ENCODE peak calls at places on chromosomes 2 and 18, in ten cellular contexts. G is stimulated activated CD4-positive, alpha-beta T cell treated with anti-CD3 and anti-CD28 coated beads, Interleukin-4, amount 100 ng/mL, for 24 hours; A is GM23248; Y is activated CD4-positive, alpha-beta T cell treated with anti-CD3 and anti-CD28 coated beads, Interleukin-2, amount 50 U/mL, for 24 hours; X is GM12864; J is HL-60; B is NCI-H1694; F is erythroblast; Z is H9; M is AG09319. I is an unnamed sample.

GRCh38 chr2:106026271-106027190 is 167.6 kb downstream of the UXS1 start:
- DNase-seq in G (no peak), F (no peak), X (no peak), Z (no peak), B (no peak), M (no peak), Y (no peak), J (no peak), A (no peak), I (no peak)

GRCh38 chr2:135657806-135658582 is 83.7 kb upstream of the UBXN4 start:
- DNase-seq in Z (no peak), A (no peak), Y (no peak), B (no peak), F (no peak), J (no peak), G (peak; percentile 30), X (no peak), M (no peak), I (peak; percentile 61)

GRCh38 chr2:49271060-49271665 is 116.8 kb upstream of the FSHR start:
- DNase-seq in G (no peak), Z (no peak), M (no peak), B (no peak), Y (no peak), J (no peak), A (no peak), F (no peak), X (no peak), I (no peak)

GRCh38 chr2:231710751-231711676 is 2.7 kb downstream of the PTMA start:
- DNase-seq in B (no peak), X (no peak), G (peak; percentile 26), J (no peak), F (peak; percentile 66), M (no peak), A (peak; percentile 53), Z (no peak), Y (no peak), I (peak; percentile 35)

GRCh38 chr2:174683392-174683759 is 80.9 kb downstream of the CHRNA1 start:
- DNase-seq in J (no peak), Z (peak; percentile 39), A (peak; percentile 69), X (peak; percentile 7), G (peak; percentile 19), F (peak; percentile 11), M (no peak), B (no peak), Y (peak; percentile 8), I (no peak)

GRCh38 chr2:233343171-233343705 is 11.1 kb upstream of the DGKD start:
- DNase-seq in G (no peak), F (no peak), Y (no peak), B (no peak), Z (no peak), J (no peak), A (no peak), X (no peak), M (no peak), I (no peak)

GRCh38 chr2:31028415-31028814 is 109.8 kb downstream of the GALNT14 start:
- DNase-seq in Y (no peak), A (no peak), B (no peak), J (no peak), F (no peak), Z (no peak), M (no peak), G (no peak), X (no peak), I (no peak)

GRCh38 chr2:237665713-237666143 is 38.3 kb downstream of the LRRFIP1 start:
- DNase-seq in J (no peak), A (no peak), Z (peak; percentile 68), F (no peak), X (no peak), B (no peak), Y (no peak), M (no peak), G (no peak), I (no peak)

GRCh38 chr18:47868744-47869143 is 61.7 kb downstream of the SMAD2 start:
- DNase-seq in B (no peak), X (no peak), A (no peak), Y (no peak), Z (no peak), M (no peak), F (no peak), J (no peak), G (no peak), I (no peak)

GRCh38 chr2:25280066-25280687 is 61.5 kb downstream of the DNMT3A start:
- DNase-seq in G (no peak), A (no peak), B (no peak), M (no peak), X (no peak), F (no peak), Y (no peak), Z (no peak), J (no peak), I (no peak)

GRCh38 chr2:11387100-11387390 is 42.6 kb upstream of the ROCK2 start:
- DNase-seq in G (no peak), Y (no peak), F (no peak), Z (no peak), X (no peak), B (no peak), M (no peak), J (no peak), A (peak; percentile 66), I (no peak)

GRCh38 chr2:41728757-41729338 is 319.0 kb upstream of the PKDCC start:
- DNase-seq in A (no peak), B (no peak), G (no peak), X (no peak), J (no peak), Z (no peak), F (no peak), M (no peak), Y (no peak), I (no peak)

GRCh38 chr2:240436626-240437180 is 1.2 kb downstream of the GPC1 start:
- DNase-seq in Y (no peak), X (no peak), A (peak; percentile 62), J (no peak), M (no peak), Z (no peak), G (no peak), F (no peak), B (no peak), I (no peak)

GRCh38 chr2:54906711-54907110 is 143.5 kb downstream of the RTN4 start:
- DNase-seq in B (peak; percentile 63), Y (no peak), M (no peak), A (no peak), Z (no peak), X (no peak), J (no peak), F (no peak), G (no peak), I (no peak)

GRCh38 chr2:67399831-67400489 is 2.8 kb downstream of the ETAA1 start:
- DNase-seq in X (no peak), J (no peak), Y (no peak), M (no peak), Z (no peak), B (no peak), A (peak; percentile 57), G (no peak), F (no peak), I (no peak)

GRCh38 chr2:74887445-74887951 is 53.6 kb downstream of the HK2 start:
- DNase-seq in M (peak; percentile 68), G (no peak), A (peak; percentile 87), Z (no peak), F (no peak), B (no peak), X (no peak), Y (no peak), J (no peak), I (no peak)

GRCh38 chr2:98704499-98705332 is 26.2 kb downstream of the MGAT4A start:
- DNase-seq in G (no peak), B (no peak), F (no peak), X (no peak), J (no peak), Y (no peak), A (no peak), Z (no peak), M (no peak), I (no peak)

GRCh38 chr18:41347057-41347456 is 608.0 kb upstream of the PIK3C3 start:
- DNase-seq in Z (no peak), X (no peak), J (no peak), M (no peak), B (no peak), Y (no peak), G (no peak), F (no peak), A (no peak), I (no peak)

GRCh38 chr2:11997142-11997541 is 250.7 kb downstream of the LPIN1 start:
- DNase-seq in J (no peak), Y (no peak), F (no peak), Z (no peak), A (no peak), G (no peak), X (no peak), B (no peak), M (no peak), I (no peak)

GRCh38 chr2:195602687-195603086 is 54.3 kb upstream of the SLC39A10 start:
- DNase-seq in A (no peak), M (no peak), X (no peak), B (no peak), Y (no peak), Z (no peak), F (peak; percentile 81), J (no peak), G (no peak), I (no peak)

GRCh38 chr2:146652311-146652710 is 1192.5 kb upstream of the ACVR2A start:
- DNase-seq in Y (no peak), A (peak; percentile 18), X (no peak), F (no peak), Z (no peak), G (no peak), J (no peak), B (no peak), M (no peak), I (no peak)

GRCh38 chr2:226489765-226490164 is 309.9 kb downstream of the IRS1 start:
- DNase-seq in M (no peak), X (no peak), Z (no peak), J (no peak), F (no peak), Y (no peak), B (no peak), G (no peak), A (peak; percentile 88), I (no peak)

GRCh38 chr2:126754240-126755004 is 98.5 kb downstream of the GYPC start:
- DNase-seq in Y (no peak), A (no peak), G (no peak), X (no peak), Z (no peak), J (no peak), B (no peak), M (no peak), F (no peak), I (no peak)

GRCh38 chr18:30658306-30658705 is 384.2 kb downstream of the DSC3 start:
- DNase-seq in B (no peak), M (no peak), Y (no peak), J (no peak), X (no peak), F (no peak), A (no peak), G (no peak), Z (no peak), I (no peak)

GRCh38 chr2:152415231-152415642 is 80.3 kb downstream of the FMNL2 start:
- DNase-seq in X (no peak), Y (no peak), F (no peak), A (peak; percentile 29), B (no peak), Z (no peak), J (no peak), G (peak; percentile 34), M (no peak), I (no peak)

GRCh38 chr2:3172265-3172935 is 205.2 kb downstream of the EIPR1 start:
- DNase-seq in Z (no peak), F (no peak), M (no peak), G (no peak), Y (no peak), J (no peak), A (no peak), B (peak; percentile 82), X (no peak), I (no peak)

GRCh38 chr2:198073253-198073652 is 268.9 kb downstream of the PLCL1 start:
- DNase-seq in A (no peak), B (no peak), Y (no peak), J (no peak), G (no peak), F (no peak), M (no peak), Z (no peak), X (no peak), I (no peak)

GRCh38 chr2:25844089-25844488 is 34.2 kb downstream of the ASXL2 start:
- DNase-seq in X (no peak), A (peak; percentile 65), J (no peak), Y (no peak), Z (no peak), G (no peak), B (no peak), F (no peak), M (peak; percentile 19), I (no peak)

I was measured in activated CD4-positive, alpha-beta memory T cell treated with anti-CD3 and anti-CD28 coated beads, Interleukin-2, amount 10 ng/mL, durations not matched to agents 7 days and 5 days.